ENCODE peak calls at places on chromosomes 3 and 15, in five cellular contexts. J is T-helper 2 cell; R is activated CD8-positive, alpha-beta memory T cell treated with anti-CD3 and anti-CD28 coated beads for 24 hours; I is stimulated activated CD4-positive, alpha-beta T cell treated with anti-CD3 and anti-CD28 coated beads, Interleukin-12 subunit alpha, Interleukin-12 subunit beta, amount 100 ng/mL, for 4 hours; W is HCEC 1CT. H is an unnamed sample.

GRCh38 chr15:42157981-42158765 is 1.7 kb upstream of the PLA2G4F start:
- DNase-seq in J (no peak), R (no peak), I (no peak), W (peak), H (no peak)

GRCh38 chr3:52838561-52839267 is 3.9 kb upstream of the MUSTN1 start:
- DNase-seq in J (peak), R (peak), I (no peak), W (no peak), H (no peak)

GRCh38 chr3:141979050-141979671 is 102.7 kb downstream of the ATP1B3 start:
- DNase-seq in J (no peak), R (no peak), I (no peak), W (peak), H (no peak)

GRCh38 chr3:152595975-152596832 is 238.7 kb upstream of the P2RY1 start:
- DNase-seq in J (no peak), R (no peak), I (no peak), W (peak), H (no peak)

GRCh38 chr3:121165397-121165837 is 257.4 kb downstream of the STXBP5L start:
- DNase-seq in J (no peak), R (no peak), I (no peak), W (no peak), H (no peak)

GRCh38 chr3:50926868-50927267 is 252.1 kb downstream of the DOCK3 start:
- DNase-seq in J (no peak), R (no peak), I (no peak), W (no peak), H (no peak)

GRCh38 chr3:195080125-195080524 is 190.8 kb downstream of the XXYLT1 start:
- DNase-seq in J (no peak), R (no peak), I (no peak), W (no peak), H (no peak)

GRCh38 chr3:42569743-42570142 is 12.0 kb downstream of the SEC22C start:
- DNase-seq in J (no peak), R (no peak), I (no peak), W (no peak), H (no peak)

GRCh38 chr3:139107424-139108252 is 62.9 kb upstream of the PRR23C start:
- DNase-seq in J (no peak), R (peak), I (no peak), W (no peak), H (no peak)

GRCh38 chr3:72744330-72744729 is 103.9 kb downstream of the SHQ1 start:
- DNase-seq in J (no peak), R (no peak), I (no peak), W (no peak), H (no peak)

GRCh38 chr3:129421988-129422745 is 6.3 kb downstream of the EFCAB12 start:
- DNase-seq in J (no peak), R (no peak), I (no peak), W (no peak), H (no peak)

GRCh38 chr3:14475601-14476000 is 64.5 kb downstream of the GRIP2 start:
- DNase-seq in J (no peak), R (no peak), I (no peak), W (no peak), H (no peak)

GRCh38 chr3:141167681-141168080 is 63.9 kb upstream of the PXYLP1 start:
- DNase-seq in J (no peak), R (no peak), I (no peak), W (no peak), H (no peak)

GRCh38 chr3:57810471-57811144 is 54.5 kb downstream of the SLMAP start:
- DNase-seq in J (no peak), R (no peak), I (no peak), W (no peak), H (no peak)

GRCh38 chr3:33889394-33890039 is 91.1 kb downstream of the PDCD6IP start:
- DNase-seq in J (no peak), R (no peak), I (no peak), W (no peak), H (no peak)

H was measured in activated CD4-positive, CD25-positive, alpha-beta regulatory T cell treated with anti-CD3 and anti-CD28 coated beads, Interleukin-2, amount 50 U/mL, for 72 hours.